ENCODE peak calls at places on chromosome 1, in seven cellular contexts. F, Z, Y, G, D, R and X are unnamed samples.
A peak's percentile ranks its signal among the peaks of the same experiment; 100 is the strongest.

GRCh38 chr1:91699339-91699970 is 186.5 kb downstream of the TGFBR3 start:
- DNase-seq in Z (no peak), R (no peak), Y (peak; percentile 87), G (peak; percentile 44), F (no peak), D (peak; percentile 87), X (peak; percentile 51)

GRCh38 chr1:65174585-65174984 is 26.6 kb downstream of the AK4 start:
- DNase-seq in F (no peak), Y (peak; percentile 72), Z (peak; percentile 95), G (peak; percentile 63), R (no peak), D (peak; percentile 94), X (peak; percentile 96)

GRCh38 chr1:62612770-62613169 is 15.4 kb downstream of the ANGPTL3 start:
- DNase-seq in Z (no peak), F (no peak), D (no peak), G (no peak), R (no peak), Y (no peak), X (no peak)

GRCh38 chr1:25999419-25999818 is 1.6 kb upstream of the PAFAH2 start:
- DNase-seq in F (no peak), D (no peak), Y (no peak), Z (no peak), G (no peak), R (no peak), X (no peak)

GRCh38 chr1:197170538-197170937 is 24.1 kb upstream of the ASPM start:
- DNase-seq in G (no peak), F (no peak), Z (no peak), Y (no peak), D (no peak), R (no peak), X (no peak)

GRCh38 chr1:5938068-5938740 is 54.0 kb downstream of the NPHP4 start:
- DNase-seq in G (no peak), D (peak; percentile 81), F (no peak), R (no peak), Y (peak; percentile 43), Z (no peak), X (peak; percentile 98)

GRCh38 chr1:202802998-202803932 is 5.0 kb downstream of the KDM5B start:
- DNase-seq in Y (peak; percentile 51), R (no peak), D (peak; percentile 57), F (no peak), Z (peak; percentile 54), G (no peak), X (peak; percentile 85)

GRCh38 chr1:57887973-57888491 is 464.2 kb upstream of the DAB1 start:
- DNase-seq in G (no peak), F (no peak), Z (no peak), D (no peak), R (no peak), Y (no peak), X (no peak)

DNA sequence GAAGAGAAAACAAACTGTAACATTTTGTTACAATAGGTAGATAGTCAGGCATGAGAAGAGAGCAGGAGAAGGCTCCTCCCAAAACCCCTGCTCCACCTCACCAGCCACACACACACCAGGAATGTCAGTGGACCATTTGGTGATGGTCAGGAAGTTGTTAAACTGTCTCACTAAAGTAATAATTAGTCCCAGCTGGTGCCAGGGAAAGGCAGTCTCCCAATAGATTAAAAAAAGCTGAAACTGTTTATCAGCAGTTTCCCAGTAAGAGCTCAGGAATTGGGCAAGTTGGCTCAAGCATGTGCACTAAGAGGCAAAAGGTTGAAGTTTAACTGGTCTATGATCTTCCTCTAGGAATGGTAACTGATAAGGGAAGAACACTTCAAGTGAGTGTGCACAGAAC is 249.6 kb downstream of the COL11A1 start:
- DNase-seq in G (no peak), R (no peak), F (no peak), Y (no peak), D (peak; percentile 31), Z (no peak), X (no peak)
- H3K9me3 ChIP-seq in G (no peaks in the 10 kb centered on the region), R (no peaks in the 10 kb centered on the region), F (no peaks in the 10 kb centered on the region), Y (no peaks in the 10 kb centered on the region), D (peaks cover 3% of the 10 kb centered on the region), Z (no peaks in the 10 kb centered on the region), X (no peaks in the 10 kb centered on the region)

GRCh38 chr1:180213401-180214177 is 16.5 kb upstream of the LHX4 start:
- DNase-seq in G (no peak), Z (no peak), F (no peak), R (no peak), Y (no peak), D (no peak), X (peak; percentile 94)
- TF ChIP-seq CTCF in G (no peak), Z (no peak), F (no peak), R (no peak), Y (no peak), D (no peak), X (no peak)

GRCh38 chr1:11923069-11923826 is 3.0 kb downstream of the KIAA2013 start:
- DNase-seq in D (no peak), Z (no peak), Y (no peak), R (no peak), G (no peak), F (no peak), X (peak; percentile 65)
- H3K4me3 ChIP-seq in D (no peak overlapping the region), Z (peak overlapping the region; percentile 68), Y (no peak overlapping the region), R (no peak overlapping the region), G (peak overlapping the region; percentile 68), F (no peak overlapping the region), X (no peak overlapping the region)

GRCh38 chr1:248324468-248324867 is at the start of gene OR2M7:
- DNase-seq in F (no peak), Y (no peak), R (no peak), G (no peak), Z (no peak), D (no peak), X (no peak)
- H3K9me3 ChIP-seq in F (no peaks in the 10 kb centered on the region), Y (no peaks in the 10 kb centered on the region), R (no peaks in the 10 kb centered on the region), G (no peaks in the 10 kb centered on the region), Z (no peaks in the 10 kb centered on the region), D (peaks cover 2% of the 10 kb centered on the region), X (no peaks in the 10 kb centered on the region)